ENCODE peak calls at places on chromosomes 12 and 14, in seven cellular contexts. One of them, this sample, is unnamed. For H3K4me1, the result is how much of the 10 kb centered on the place peaks cover.

GRCh38 chr14:97894552-97894951 is 1097.4 kb downstream of the VRK1 start:
- DNase-seq in body of pancreas: no peak
- DNase-seq in CD4-positive, alpha-beta memory T cell: no peak
- DNase-seq in suprapubic skin: no peak
- DNase-seq in heart left ventricle: no peak
- DNase-seq in A549: no peak
- DNase-seq in HCT116: no peak
- DNase-seq in this sample: no peak

GRCh38 chr12:6952121-6952859 is 1.1 kb downstream of the PTPN6 start:
- DNase-seq in body of pancreas: no peak
- DNase-seq in CD4-positive, alpha-beta memory T cell: no peak
- DNase-seq in suprapubic skin: peak
- DNase-seq in heart left ventricle: peak
- DNase-seq in A549: no peak
- DNase-seq in HCT116: no peak
- DNase-seq in this sample: peak

GRCh38 chr14:89418452-89418851 is 1.4 kb upstream of the FOXN3 start:
- DNase-seq in body of pancreas: no peak
- DNase-seq in CD4-positive, alpha-beta memory T cell: no peak
- DNase-seq in suprapubic skin: no peak
- DNase-seq in heart left ventricle: peak
- DNase-seq in A549: no peak
- DNase-seq in HCT116: no peak
- DNase-seq in this sample: no peak

GRCh38 chr12:10607885-10608458 is 5.4 kb downstream of the MAGOHB start:
- DNase-seq in body of pancreas: no peak
- DNase-seq in CD4-positive, alpha-beta memory T cell: no peak
- DNase-seq in suprapubic skin: no peak
- DNase-seq in heart left ventricle: no peak
- DNase-seq in A549: no peak
- DNase-seq in HCT116: no peak
- DNase-seq in this sample: no peak

GRCh38 chr14:68094158-68094557 is 274.6 kb downstream of the RAD51B start:
- DNase-seq in body of pancreas: no peak
- DNase-seq in CD4-positive, alpha-beta memory T cell: no peak
- DNase-seq in suprapubic skin: no peak
- DNase-seq in heart left ventricle: no peak
- DNase-seq in A549: no peak
- DNase-seq in HCT116: no peak
- DNase-seq in this sample: no peak

GRCh38 chr14:42192659-42193425 is 586.2 kb downstream of the LRFN5 start:
- DNase-seq in body of pancreas: no peak
- DNase-seq in CD4-positive, alpha-beta memory T cell: no peak
- DNase-seq in suprapubic skin: no peak
- DNase-seq in heart left ventricle: no peak
- DNase-seq in A549: peak
- DNase-seq in HCT116: peak
- DNase-seq in this sample: no peak

GRCh38 chr12:29782285-29782820 is 1.4 kb downstream of the TMTC1 start:
- DNase-seq in body of pancreas: peak
- DNase-seq in CD4-positive, alpha-beta memory T cell: no peak
- DNase-seq in suprapubic skin: no peak
- DNase-seq in heart left ventricle: no peak
- DNase-seq in A549: no peak
- DNase-seq in HCT116: no peak
- DNase-seq in this sample: no peak

GRCh38 chr14:65185859-65186258 is 83.5 kb upstream of the MAX start:
- DNase-seq in body of pancreas: no peak
- DNase-seq in CD4-positive, alpha-beta memory T cell: no peak
- DNase-seq in suprapubic skin: no peak
- DNase-seq in heart left ventricle: no peak
- DNase-seq in A549: no peak
- DNase-seq in HCT116: no peak
- DNase-seq in this sample: no peak

GRCh38 chr14:37197421-37198272 is at the start of gene MIPOL1:
- DNase-seq in body of pancreas: peak
- DNase-seq in CD4-positive, alpha-beta memory T cell: peak
- DNase-seq in suprapubic skin: peak
- DNase-seq in heart left ventricle: peak
- DNase-seq in A549: peak
- DNase-seq in HCT116: peak
- DNase-seq in this sample: peak

GRCh38 chr12:119178544-119179334 is at the start of gene HSPB8:
- DNase-seq in body of pancreas: peak
- DNase-seq in CD4-positive, alpha-beta memory T cell: no peak
- DNase-seq in suprapubic skin: peak
- DNase-seq in heart left ventricle: peak
- DNase-seq in A549: peak
- DNase-seq in HCT116: peak
- DNase-seq in this sample: peak

GRCh38 chr12:2974560-2974971 is 15.4 kb downstream of the TEAD4 start:
- DNase-seq in body of pancreas: no peak
- DNase-seq in CD4-positive, alpha-beta memory T cell: no peak
- DNase-seq in suprapubic skin: no peak
- DNase-seq in heart left ventricle: no peak
- DNase-seq in A549: no peak
- DNase-seq in HCT116: no peak
- DNase-seq in this sample: no peak

GRCh38 chr12:28247806-28248205 is 57.5 kb downstream of the CCDC91 start:
- DNase-seq in body of pancreas: no peak
- DNase-seq in CD4-positive, alpha-beta memory T cell: no peak
- DNase-seq in suprapubic skin: no peak
- DNase-seq in heart left ventricle: no peak
- DNase-seq in A549: no peak
- DNase-seq in HCT116: no peak
- DNase-seq in this sample: no peak

GRCh38 chr12:84136862-84137367 is 775.7 kb downstream of the SLC6A15 start:
- DNase-seq in body of pancreas: no peak
- DNase-seq in CD4-positive, alpha-beta memory T cell: no peak
- DNase-seq in suprapubic skin: no peak
- DNase-seq in heart left ventricle: no peak
- DNase-seq in A549: peak
- DNase-seq in HCT116: no peak
- DNase-seq in this sample: no peak

GRCh38 chr12:77064891-77065360 is 443 bp downstream of the E2F7 start:
- DNase-seq in body of pancreas: no peak
- DNase-seq in CD4-positive, alpha-beta memory T cell: no peak
- DNase-seq in suprapubic skin: no peak
- DNase-seq in heart left ventricle: no peak
- DNase-seq in A549: peak
- DNase-seq in HCT116: no peak
- DNase-seq in this sample: no peak

GRCh38 chr12:56160160-56160763 is 2.1 kb downstream of the MYL6 start:
- DNase-seq in body of pancreas: no peak
- DNase-seq in CD4-positive, alpha-beta memory T cell: peak
- DNase-seq in suprapubic skin: no peak
- DNase-seq in heart left ventricle: no peak
- DNase-seq in A549: no peak
- DNase-seq in HCT116: no peak
- DNase-seq in this sample: peak

GRCh38 chr12:104710940-104711725 is 247.0 kb downstream of the SLC41A2 start:
- DNase-seq in body of pancreas: no peak
- DNase-seq in CD4-positive, alpha-beta memory T cell: no peak
- DNase-seq in suprapubic skin: no peak
- DNase-seq in heart left ventricle: no peak
- DNase-seq in A549: no peak
- DNase-seq in HCT116: no peak
- DNase-seq in this sample: no peak

GRCh38 chr14:71594828-71595227 is 337.4 kb upstream of the RGS6 start:
- DNase-seq in body of pancreas: no peak
- DNase-seq in CD4-positive, alpha-beta memory T cell: no peak
- DNase-seq in suprapubic skin: no peak
- DNase-seq in heart left ventricle: no peak
- DNase-seq in A549: no peak
- DNase-seq in HCT116: no peak
- DNase-seq in this sample: no peak

GRCh38 chr12:84701041-84701440 is 211.6 kb downstream of the SLC6A15 start:
- DNase-seq in body of pancreas: no peak
- DNase-seq in CD4-positive, alpha-beta memory T cell: no peak
- DNase-seq in suprapubic skin: no peak
- DNase-seq in heart left ventricle: no peak
- DNase-seq in A549: no peak
- DNase-seq in HCT116: no peak
- DNase-seq in this sample: no peak

GRCh38 chr12:51972849-51973273 is 21.4 kb downstream of the ACVR1B start:
- DNase-seq in body of pancreas: no peak
- DNase-seq in CD4-positive, alpha-beta memory T cell: peak
- DNase-seq in suprapubic skin: peak
- DNase-seq in heart left ventricle: peak
- DNase-seq in A549: no peak
- DNase-seq in HCT116: no peak
- DNase-seq in this sample: peak

GRCh38 chr12:100656141-100656540 is 82.7 kb downstream of the GAS2L3 start:
- DNase-seq in body of pancreas: no peak
- DNase-seq in CD4-positive, alpha-beta memory T cell: no peak
- DNase-seq in suprapubic skin: no peak
- DNase-seq in heart left ventricle: no peak
- DNase-seq in A549: no peak
- DNase-seq in HCT116: no peak
- DNase-seq in this sample: no peak

GRCh38 chr12:63307849-63308248 is 156.8 kb upstream of the AVPR1A start:
- DNase-seq in body of pancreas: no peak
- DNase-seq in CD4-positive, alpha-beta memory T cell: no peak
- DNase-seq in suprapubic skin: no peak
- DNase-seq in heart left ventricle: no peak
- DNase-seq in A549: no peak
- DNase-seq in HCT116: no peak
- DNase-seq in this sample: no peak

GRCh38 chr14:93962701-93963601 is 13.4 kb downstream of the ASB2 start:
- DNase-seq in body of pancreas: no peak
- DNase-seq in CD4-positive, alpha-beta memory T cell: peak
- DNase-seq in suprapubic skin: no peak
- DNase-seq in heart left ventricle: peak
- DNase-seq in A549: no peak
- DNase-seq in HCT116: no peak
- DNase-seq in this sample: peak

GRCh38 chr12:15336772-15337553 is 14.7 kb downstream of the PTPRO start:
- DNase-seq in body of pancreas: no peak
- DNase-seq in CD4-positive, alpha-beta memory T cell: no peak
- DNase-seq in suprapubic skin: no peak
- DNase-seq in heart left ventricle: no peak
- DNase-seq in A549: no peak
- DNase-seq in HCT116: no peak
- DNase-seq in this sample: no peak

GRCh38 chr12:88553941-88554658 is 26.2 kb downstream of the KITLG start:
- DNase-seq in body of pancreas: peak
- DNase-seq in CD4-positive, alpha-beta memory T cell: no peak
- DNase-seq in suprapubic skin: no peak
- DNase-seq in heart left ventricle: no peak
- DNase-seq in A549: no peak
- DNase-seq in HCT116: peak
- DNase-seq in this sample: no peak

GRCh38 chr14:58815781-58816297 is 178.1 kb downstream of the DACT1 start:
- DNase-seq in body of pancreas: no peak
- DNase-seq in CD4-positive, alpha-beta memory T cell: no peak
- DNase-seq in suprapubic skin: no peak
- DNase-seq in heart left ventricle: no peak
- DNase-seq in A549: no peak
- DNase-seq in HCT116: no peak
- DNase-seq in this sample: no peak
- H3K4me1 ChIP-seq in body of pancreas: under half
- H3K4me1 ChIP-seq in CD4-positive, alpha-beta memory T cell: under half
- H3K4me1 ChIP-seq in suprapubic skin: under half
- H3K4me1 ChIP-seq in heart left ventricle: under half
- H3K4me1 ChIP-seq in A549: under half
- H3K4me1 ChIP-seq in HCT116: under half
- H3K4me1 ChIP-seq in this sample: under half

DNA sequence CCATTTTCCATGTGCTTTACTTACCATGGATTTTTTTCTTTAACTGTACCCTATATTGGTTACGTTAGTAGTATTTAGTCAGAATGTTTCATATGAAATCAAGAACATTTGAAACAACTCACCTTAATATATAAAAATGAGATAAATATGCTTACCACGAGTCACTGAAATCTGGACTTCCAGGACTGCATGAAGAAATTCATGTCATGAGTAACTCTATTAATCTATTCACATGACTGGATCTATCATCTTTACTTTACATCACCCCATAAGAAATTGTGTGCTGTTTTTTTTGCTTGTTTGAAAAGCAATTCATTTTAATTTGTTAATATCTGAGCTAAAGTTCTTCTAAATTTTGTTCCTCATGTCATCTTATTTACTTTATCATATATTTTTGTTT is 5.3 kb downstream of the EPYC start:
- DNase-seq in body of pancreas: no peak
- DNase-seq in CD4-positive, alpha-beta memory T cell: no peak
- DNase-seq in suprapubic skin: no peak
- DNase-seq in heart left ventricle: no peak
- DNase-seq in A549: no peak
- DNase-seq in HCT116: no peak
- DNase-seq in this sample: no peak
- H3K4me1 ChIP-seq in body of pancreas: under half
- H3K4me1 ChIP-seq in CD4-positive, alpha-beta memory T cell: under half
- H3K4me1 ChIP-seq in suprapubic skin: under half
- H3K4me1 ChIP-seq in heart left ventricle: under half
- H3K4me1 ChIP-seq in A549: under half
- H3K4me1 ChIP-seq in HCT116: under half
- H3K4me1 ChIP-seq in this sample: under half

DNA sequence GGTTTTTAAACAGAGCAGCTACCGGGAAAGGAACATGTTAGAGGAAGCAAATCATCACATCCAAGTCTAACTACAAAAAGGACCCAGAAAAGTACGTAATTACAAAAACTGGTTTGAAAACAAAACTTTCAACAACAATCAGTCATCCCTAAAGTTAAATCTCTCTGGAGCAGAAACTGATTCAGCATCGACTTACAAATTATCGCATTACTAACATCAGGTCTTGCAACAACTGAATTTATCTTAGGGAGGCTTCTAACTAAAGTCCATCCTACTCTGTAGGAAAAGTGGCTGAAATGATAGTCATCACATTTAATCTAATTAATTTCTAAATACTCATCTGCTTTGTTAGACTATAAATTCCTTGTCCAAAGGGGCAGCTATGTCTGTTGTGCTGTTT is 136.9 kb downstream of the MED13L start:
- DNase-seq in body of pancreas: no peak
- DNase-seq in CD4-positive, alpha-beta memory T cell: no peak
- DNase-seq in suprapubic skin: no peak
- DNase-seq in heart left ventricle: no peak
- DNase-seq in A549: no peak
- DNase-seq in HCT116: no peak
- DNase-seq in this sample: no peak
- H3K4me1 ChIP-seq in body of pancreas: under half
- H3K4me1 ChIP-seq in CD4-positive, alpha-beta memory T cell: under half
- H3K4me1 ChIP-seq in suprapubic skin: half or more
- H3K4me1 ChIP-seq in heart left ventricle: half or more
- H3K4me1 ChIP-seq in A549: half or more
- H3K4me1 ChIP-seq in HCT116: under half
- H3K4me1 ChIP-seq in this sample: half or more

GRCh38 chr12:64673490-64674169 is 63.3 kb downstream of the RASSF3 start:
- DNase-seq in body of pancreas: no peak
- DNase-seq in CD4-positive, alpha-beta memory T cell: no peak
- DNase-seq in suprapubic skin: no peak
- DNase-seq in heart left ventricle: no peak
- DNase-seq in A549: no peak
- DNase-seq in HCT116: no peak
- DNase-seq in this sample: no peak
- H3K4me1 ChIP-seq in body of pancreas: half or more
- H3K4me1 ChIP-seq in CD4-positive, alpha-beta memory T cell: half or more
- H3K4me1 ChIP-seq in suprapubic skin: half or more
- H3K4me1 ChIP-seq in heart left ventricle: half or more
- H3K4me1 ChIP-seq in A549: half or more
- H3K4me1 ChIP-seq in HCT116: half or more
- H3K4me1 ChIP-seq in this sample: half or more

GRCh38 chr12:124684971-124685688 is 117.7 kb upstream of the NCOR2 start:
- DNase-seq in body of pancreas: no peak
- DNase-seq in CD4-positive, alpha-beta memory T cell: no peak
- DNase-seq in suprapubic skin: no peak
- DNase-seq in heart left ventricle: no peak
- DNase-seq in A549: peak
- DNase-seq in HCT116: no peak
- DNase-seq in this sample: peak
- H3K4me1 ChIP-seq in body of pancreas: under half
- H3K4me1 ChIP-seq in CD4-positive, alpha-beta memory T cell: under half
- H3K4me1 ChIP-seq in suprapubic skin: half or more
- H3K4me1 ChIP-seq in heart left ventricle: half or more
- H3K4me1 ChIP-seq in A549: half or more
- H3K4me1 ChIP-seq in HCT116: under half
- H3K4me1 ChIP-seq in this sample: half or more

This sample was measured in adrenal gland.